ENCODE peak calls at places on chromosomes 7 and 10, in nine cellular contexts. One of them, this sample, is unnamed.

GRCh38 chr10:77609781-77610272 is 27.8 kb downstream of the KCNMA1 start:
- DNase-seq in left ventricle myocardium inferior: no peak
- DNase-seq in Peyer's patch: no peak
- DNase-seq in naive thymus-derived CD4-positive, alpha-beta T cell: no peak
- DNase-seq in IMR-90: peak; percentile 80
- DNase-seq in astrocyte: no peak
- DNase-seq in body of pancreas: no peak
- DNase-seq in AG04450: no peak
- DNase-seq in cardiac muscle cell: no peak
- DNase-seq in this sample: no peak

GRCh38 chr7:35694161-35694783 is 663 bp downstream of the HERPUD2 start:
- DNase-seq in left ventricle myocardium inferior: no peak
- DNase-seq in Peyer's patch: no peak
- DNase-seq in naive thymus-derived CD4-positive, alpha-beta T cell: no peak
- DNase-seq in IMR-90: peak; percentile 4
- DNase-seq in astrocyte: no peak
- DNase-seq in body of pancreas: no peak
- DNase-seq in AG04450: no peak
- DNase-seq in cardiac muscle cell: no peak
- DNase-seq in this sample: no peak

GRCh38 chr7:74312418-74313021 is 23.3 kb downstream of the CLIP2 start:
- DNase-seq in left ventricle myocardium inferior: no peak
- DNase-seq in Peyer's patch: no peak
- DNase-seq in naive thymus-derived CD4-positive, alpha-beta T cell: no peak
- DNase-seq in IMR-90: no peak
- DNase-seq in astrocyte: no peak
- DNase-seq in body of pancreas: no peak
- DNase-seq in AG04450: no peak
- DNase-seq in cardiac muscle cell: no peak
- DNase-seq in this sample: no peak

GRCh38 chr10:78634835-78635234 is 433.9 kb upstream of the ZMIZ1 start:
- DNase-seq in left ventricle myocardium inferior: no peak
- DNase-seq in Peyer's patch: no peak
- DNase-seq in naive thymus-derived CD4-positive, alpha-beta T cell: no peak
- DNase-seq in IMR-90: peak; percentile 34
- DNase-seq in astrocyte: peak; percentile 86
- DNase-seq in body of pancreas: no peak
- DNase-seq in AG04450: no peak
- DNase-seq in cardiac muscle cell: no peak
- DNase-seq in this sample: no peak

GRCh38 chr10:90245623-90246022 is 544.2 kb downstream of the KIF20B start:
- DNase-seq in left ventricle myocardium inferior: no peak
- DNase-seq in Peyer's patch: no peak
- DNase-seq in naive thymus-derived CD4-positive, alpha-beta T cell: no peak
- DNase-seq in IMR-90: no peak
- DNase-seq in astrocyte: peak; percentile 41
- DNase-seq in body of pancreas: no peak
- DNase-seq in AG04450: no peak
- DNase-seq in cardiac muscle cell: no peak
- DNase-seq in this sample: no peak

GRCh38 chr7:35007768-35008167 is 29.5 kb downstream of the DPY19L1 start:
- DNase-seq in left ventricle myocardium inferior: no peak
- DNase-seq in Peyer's patch: no peak
- DNase-seq in naive thymus-derived CD4-positive, alpha-beta T cell: no peak
- DNase-seq in IMR-90: no peak
- DNase-seq in astrocyte: no peak
- DNase-seq in body of pancreas: no peak
- DNase-seq in AG04450: no peak
- DNase-seq in cardiac muscle cell: no peak
- DNase-seq in this sample: no peak

GRCh38 chr7:101614939-101615302 is 14.2 kb downstream of the MYL10 start:
- DNase-seq in left ventricle myocardium inferior: no peak
- DNase-seq in Peyer's patch: no peak
- DNase-seq in naive thymus-derived CD4-positive, alpha-beta T cell: no peak
- DNase-seq in IMR-90: no peak
- DNase-seq in astrocyte: no peak
- DNase-seq in body of pancreas: no peak
- DNase-seq in AG04450: no peak
- DNase-seq in cardiac muscle cell: no peak
- DNase-seq in this sample: peak; percentile 86

GRCh38 chr10:74067373-74068370 is 69.8 kb downstream of the VCL start:
- DNase-seq in left ventricle myocardium inferior: no peak
- DNase-seq in Peyer's patch: no peak
- DNase-seq in naive thymus-derived CD4-positive, alpha-beta T cell: no peak
- DNase-seq in IMR-90: no peak
- DNase-seq in astrocyte: peak; percentile 60
- DNase-seq in body of pancreas: no peak
- DNase-seq in AG04450: no peak
- DNase-seq in cardiac muscle cell: no peak
- DNase-seq in this sample: no peak

GRCh38 chr10:60394444-60394843 is 4.8 kb upstream of the ANK3 start:
- DNase-seq in left ventricle myocardium inferior: no peak
- DNase-seq in Peyer's patch: no peak
- DNase-seq in naive thymus-derived CD4-positive, alpha-beta T cell: peak; percentile 24
- DNase-seq in IMR-90: no peak
- DNase-seq in astrocyte: no peak
- DNase-seq in body of pancreas: no peak
- DNase-seq in AG04450: no peak
- DNase-seq in cardiac muscle cell: no peak
- DNase-seq in this sample: no peak

GRCh38 chr10:80582561-80582960 is 44.9 kb downstream of the SH2D4B start:
- DNase-seq in left ventricle myocardium inferior: no peak
- DNase-seq in Peyer's patch: no peak
- DNase-seq in naive thymus-derived CD4-positive, alpha-beta T cell: no peak
- DNase-seq in IMR-90: no peak
- DNase-seq in astrocyte: no peak
- DNase-seq in body of pancreas: no peak
- DNase-seq in AG04450: no peak
- DNase-seq in cardiac muscle cell: no peak
- DNase-seq in this sample: no peak

GRCh38 chr10:118458957-118459641 is 117.0 kb upstream of the FAM204A start:
- DNase-seq in left ventricle myocardium inferior: no peak
- DNase-seq in Peyer's patch: no peak
- DNase-seq in naive thymus-derived CD4-positive, alpha-beta T cell: no peak
- DNase-seq in IMR-90: no peak
- DNase-seq in astrocyte: no peak
- DNase-seq in body of pancreas: no peak
- DNase-seq in AG04450: no peak
- DNase-seq in cardiac muscle cell: no peak
- DNase-seq in this sample: no peak

GRCh38 chr10:28906934-28907333 is 229.6 kb downstream of the BAMBI start:
- DNase-seq in left ventricle myocardium inferior: no peak
- DNase-seq in Peyer's patch: no peak
- DNase-seq in naive thymus-derived CD4-positive, alpha-beta T cell: no peak
- DNase-seq in IMR-90: peak; percentile 75
- DNase-seq in astrocyte: peak; percentile 26
- DNase-seq in body of pancreas: no peak
- DNase-seq in AG04450: no peak
- DNase-seq in cardiac muscle cell: no peak
- DNase-seq in this sample: no peak

GRCh38 chr7:32577421-32577820 is 82.1 kb downstream of the AVL9 start:
- DNase-seq in left ventricle myocardium inferior: no peak
- DNase-seq in Peyer's patch: no peak
- DNase-seq in naive thymus-derived CD4-positive, alpha-beta T cell: no peak
- DNase-seq in IMR-90: no peak
- DNase-seq in astrocyte: no peak
- DNase-seq in body of pancreas: no peak
- DNase-seq in AG04450: no peak
- DNase-seq in cardiac muscle cell: no peak
- DNase-seq in this sample: no peak

GRCh38 chr7:28096713-28097112 is 83.9 kb downstream of the JAZF1 start:
- DNase-seq in left ventricle myocardium inferior: no peak
- DNase-seq in Peyer's patch: peak; percentile 53
- DNase-seq in naive thymus-derived CD4-positive, alpha-beta T cell: peak; percentile 47
- DNase-seq in IMR-90: peak; percentile 72
- DNase-seq in astrocyte: no peak
- DNase-seq in body of pancreas: peak; percentile 49
- DNase-seq in AG04450: peak; percentile 57
- DNase-seq in cardiac muscle cell: peak; percentile 70
- DNase-seq in this sample: no peak

GRCh38 chr10:100346765-100347567 is at the start of gene SCD:
- DNase-seq in left ventricle myocardium inferior: peak; percentile 69
- DNase-seq in Peyer's patch: peak; percentile 88
- DNase-seq in naive thymus-derived CD4-positive, alpha-beta T cell: peak; percentile 62
- DNase-seq in IMR-90: peak; percentile 88
- DNase-seq in astrocyte: peak; percentile 91
- DNase-seq in body of pancreas: peak; percentile 59
- DNase-seq in AG04450: peak; percentile 72
- DNase-seq in cardiac muscle cell: peak; percentile 97
- DNase-seq in this sample: peak; percentile 81

GRCh38 chr10:98077223-98077622 is 46.8 kb upstream of the CRTAC1 start:
- DNase-seq in left ventricle myocardium inferior: no peak
- DNase-seq in Peyer's patch: no peak
- DNase-seq in naive thymus-derived CD4-positive, alpha-beta T cell: no peak
- DNase-seq in IMR-90: no peak
- DNase-seq in astrocyte: no peak
- DNase-seq in body of pancreas: no peak
- DNase-seq in AG04450: no peak
- DNase-seq in cardiac muscle cell: no peak
- DNase-seq in this sample: no peak

GRCh38 chr7:13829914-13830603 is 159.4 kb downstream of the ETV1 start:
- DNase-seq in left ventricle myocardium inferior: no peak
- DNase-seq in Peyer's patch: no peak
- DNase-seq in naive thymus-derived CD4-positive, alpha-beta T cell: no peak
- DNase-seq in IMR-90: peak; percentile 91
- DNase-seq in astrocyte: peak; percentile 39
- DNase-seq in body of pancreas: no peak
- DNase-seq in AG04450: peak; percentile 61
- DNase-seq in cardiac muscle cell: no peak
- DNase-seq in this sample: no peak

GRCh38 chr7:23218196-23218595 is 28.4 kb upstream of the GPNMB start:
- DNase-seq in left ventricle myocardium inferior: no peak
- DNase-seq in Peyer's patch: no peak
- DNase-seq in naive thymus-derived CD4-positive, alpha-beta T cell: no peak
- DNase-seq in IMR-90: no peak
- DNase-seq in astrocyte: no peak
- DNase-seq in body of pancreas: no peak
- DNase-seq in AG04450: no peak
- DNase-seq in cardiac muscle cell: no peak
- DNase-seq in this sample: no peak

GRCh38 chr7:155456772-155457543 is 971 bp upstream of the EN2 start:
- DNase-seq in left ventricle myocardium inferior: peak; percentile 67
- DNase-seq in Peyer's patch: no peak
- DNase-seq in naive thymus-derived CD4-positive, alpha-beta T cell: no peak
- DNase-seq in IMR-90: peak; percentile 31
- DNase-seq in astrocyte: peak; percentile 12
- DNase-seq in body of pancreas: peak; percentile 66
- DNase-seq in AG04450: no peak
- DNase-seq in cardiac muscle cell: peak; percentile 81
- DNase-seq in this sample: no peak

GRCh38 chr7:44511863-44512468 is 21.5 kb upstream of the NUDCD3 start:
- DNase-seq in left ventricle myocardium inferior: no peak
- DNase-seq in Peyer's patch: no peak
- DNase-seq in naive thymus-derived CD4-positive, alpha-beta T cell: no peak
- DNase-seq in IMR-90: no peak
- DNase-seq in astrocyte: no peak
- DNase-seq in body of pancreas: no peak
- DNase-seq in AG04450: no peak
- DNase-seq in cardiac muscle cell: no peak
- DNase-seq in this sample: no peak

GRCh38 chr10:70671229-70671588 is 1.1 kb upstream of the ADAMTS14 start:
- DNase-seq in left ventricle myocardium inferior: no peak
- DNase-seq in Peyer's patch: no peak
- DNase-seq in naive thymus-derived CD4-positive, alpha-beta T cell: no peak
- DNase-seq in IMR-90: no peak
- DNase-seq in astrocyte: no peak
- DNase-seq in body of pancreas: no peak
- DNase-seq in AG04450: no peak
- DNase-seq in cardiac muscle cell: no peak
- DNase-seq in this sample: no peak

GRCh38 chr10:102452672-102453340 is 1.5 kb upstream of the C10orf95 start:
- DNase-seq in left ventricle myocardium inferior: no peak
- DNase-seq in Peyer's patch: no peak
- DNase-seq in naive thymus-derived CD4-positive, alpha-beta T cell: no peak
- DNase-seq in IMR-90: peak; percentile 85
- DNase-seq in astrocyte: peak; percentile 67
- DNase-seq in body of pancreas: no peak
- DNase-seq in AG04450: no peak
- DNase-seq in cardiac muscle cell: no peak
- DNase-seq in this sample: no peak

GRCh38 chr10:123140164-123140982 is 4.6 kb downstream of the HMX3 start:
- DNase-seq in left ventricle myocardium inferior: no peak
- DNase-seq in Peyer's patch: no peak
- DNase-seq in naive thymus-derived CD4-positive, alpha-beta T cell: no peak
- DNase-seq in IMR-90: no peak
- DNase-seq in astrocyte: no peak
- DNase-seq in body of pancreas: no peak
- DNase-seq in AG04450: no peak
- DNase-seq in cardiac muscle cell: no peak
- DNase-seq in this sample: no peak
- H3K4me3 ChIP-seq in left ventricle myocardium inferior: peak overlapping the region; percentile 9
- H3K4me3 ChIP-seq in Peyer's patch: no peak overlapping the region
- H3K4me3 ChIP-seq in naive thymus-derived CD4-positive, alpha-beta T cell: no peak overlapping the region
- H3K4me3 ChIP-seq in IMR-90: no peak overlapping the region
- H3K4me3 ChIP-seq in astrocyte: no peak overlapping the region
- H3K4me3 ChIP-seq in body of pancreas: no peak overlapping the region
- H3K4me3 ChIP-seq in AG04450: no peak overlapping the region
- H3K4me3 ChIP-seq in cardiac muscle cell: no peak overlapping the region
- H3K4me3 ChIP-seq in this sample: no peak overlapping the region

GRCh38 chr7:157554393-157555238 is 217.8 kb downstream of the DNAJB6 start:
- DNase-seq in left ventricle myocardium inferior: no peak
- DNase-seq in Peyer's patch: no peak
- DNase-seq in naive thymus-derived CD4-positive, alpha-beta T cell: no peak
- DNase-seq in IMR-90: no peak
- DNase-seq in astrocyte: no peak
- DNase-seq in body of pancreas: no peak
- DNase-seq in AG04450: no peak
- DNase-seq in cardiac muscle cell: no peak
- DNase-seq in this sample: no peak
- H3K27ac ChIP-seq in left ventricle myocardium inferior: no peak overlapping the region
- H3K27ac ChIP-seq in Peyer's patch: no peak overlapping the region
- H3K27ac ChIP-seq in naive thymus-derived CD4-positive, alpha-beta T cell: no peak overlapping the region
- H3K27ac ChIP-seq in IMR-90: no peak overlapping the region
- H3K27ac ChIP-seq in astrocyte: no peak overlapping the region
- H3K27ac ChIP-seq in body of pancreas: no peak overlapping the region
- H3K27ac ChIP-seq in AG04450: no peak overlapping the region
- H3K27ac ChIP-seq in cardiac muscle cell: no peak overlapping the region
- H3K27ac ChIP-seq in this sample: no peak overlapping the region

GRCh38 chr10:11242443-11243386 is 225.0 kb downstream of the CELF2 start:
- DNase-seq in left ventricle myocardium inferior: peak; percentile 77
- DNase-seq in Peyer's patch: peak; percentile 69
- DNase-seq in naive thymus-derived CD4-positive, alpha-beta T cell: no peak
- DNase-seq in IMR-90: peak; percentile 62
- DNase-seq in astrocyte: peak; percentile 52
- DNase-seq in body of pancreas: no peak
- DNase-seq in AG04450: peak; percentile 51
- DNase-seq in cardiac muscle cell: no peak
- DNase-seq in this sample: no peak
- H3K4me3 ChIP-seq in left ventricle myocardium inferior: peak overlapping the region; percentile 30
- H3K4me3 ChIP-seq in Peyer's patch: peak overlapping the region; percentile 4
- H3K4me3 ChIP-seq in naive thymus-derived CD4-positive, alpha-beta T cell: no peak overlapping the region
- H3K4me3 ChIP-seq in IMR-90: no peak overlapping the region
- H3K4me3 ChIP-seq in astrocyte: no peak overlapping the region
- H3K4me3 ChIP-seq in body of pancreas: no peak overlapping the region
- H3K4me3 ChIP-seq in AG04450: no peak overlapping the region
- H3K4me3 ChIP-seq in cardiac muscle cell: no peak overlapping the region
- H3K4me3 ChIP-seq in this sample: peak overlapping the region; percentile 15

DNA sequence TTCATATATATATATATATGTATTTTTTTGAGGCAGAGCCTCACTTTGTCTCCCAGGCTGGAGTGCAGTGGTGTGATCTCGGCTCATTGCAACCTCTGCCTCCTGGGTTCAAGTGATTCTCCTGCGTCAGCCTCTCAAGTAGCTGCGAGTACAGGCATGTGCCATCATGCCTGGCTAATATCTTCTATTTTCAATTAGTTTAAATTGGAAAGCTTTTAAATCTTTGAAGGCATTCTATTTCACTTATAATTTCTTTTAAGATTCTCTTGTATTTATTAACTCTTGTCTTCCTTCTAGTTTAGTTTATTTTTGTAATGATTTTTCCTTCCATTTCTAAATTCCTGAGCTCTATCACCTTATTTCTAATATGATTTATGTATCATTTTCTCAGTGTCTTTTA is 71.2 kb downstream of the TPST1 start:
- DNase-seq in left ventricle myocardium inferior: no peak
- DNase-seq in Peyer's patch: no peak
- DNase-seq in naive thymus-derived CD4-positive, alpha-beta T cell: no peak
- DNase-seq in IMR-90: no peak
- DNase-seq in astrocyte: no peak
- DNase-seq in body of pancreas: no peak
- DNase-seq in AG04450: no peak
- DNase-seq in cardiac muscle cell: no peak
- DNase-seq in this sample: no peak
- H3K27ac ChIP-seq in left ventricle myocardium inferior: no peak overlapping the region
- H3K27ac ChIP-seq in Peyer's patch: no peak overlapping the region
- H3K27ac ChIP-seq in naive thymus-derived CD4-positive, alpha-beta T cell: no peak overlapping the region
- H3K27ac ChIP-seq in IMR-90: no peak overlapping the region
- H3K27ac ChIP-seq in astrocyte: no peak overlapping the region
- H3K27ac ChIP-seq in body of pancreas: no peak overlapping the region
- H3K27ac ChIP-seq in AG04450: no peak overlapping the region
- H3K27ac ChIP-seq in cardiac muscle cell: no peak overlapping the region
- H3K27ac ChIP-seq in this sample: no peak overlapping the region

This sample was measured in coronary artery.